ENCODE peak calls at places on chromosomes 4 and X, in seven cellular contexts. B, M, R, E, U, K and J are unnamed samples.

GRCh38 chr4:117893207-117893606 is 141.1 kb upstream of the NDST3 start:
- DNase-seq in B (no peak), R (peak), K (no peak), E (no peak), M (no peak), U (no peak), J (no peak)

GRCh38 chrX:102765217-102765616 is 44.7 kb downstream of the GPRASP3 start:
- DNase-seq in M (no peak), B (no peak), K (peak), U (no peak), R (no peak), E (no peak), J (no peak)

GRCh38 chr4:41044165-41044564 is 170.2 kb downstream of the APBB2 start:
- DNase-seq in R (no peak), E (no peak), B (no peak), K (no peak), M (no peak), U (no peak), J (no peak)

GRCh38 chr4:158018090-158018808 is 154.6 kb downstream of the GASK1B start:
- DNase-seq in E (no peak), K (no peak), M (no peak), R (no peak), U (no peak), B (no peak), J (no peak)

GRCh38 chrX:47172971-47173792 is 20.4 kb upstream of the UBA1 start:
- DNase-seq in B (no peak), K (no peak), R (no peak), M (no peak), E (no peak), U (no peak), J (no peak)

GRCh38 chr4:38894340-38894982 is 26.9 kb downstream of the FAM114A1 start:
- DNase-seq in B (no peak), U (no peak), R (no peak), K (no peak), E (no peak), M (no peak), J (no peak)

GRCh38 chr4:151540728-151541437 is 131.9 kb downstream of the FHIP1A start:
- DNase-seq in B (no peak), M (no peak), K (peak), E (no peak), U (no peak), R (peak), J (no peak)

GRCh38 chr4:1002131-1002630 is 9.0 kb upstream of the SLC26A1 start:
- DNase-seq in U (peak), K (no peak), B (no peak), R (no peak), E (no peak), M (no peak), J (no peak)